ENCODE peak calls at places on chromosome 21, in six cellular contexts. D is effector memory CD4-positive, alpha-beta T cell; L is left lung; W is IMR-90; G is heart left ventricle; Q is BJ. B is an unnamed sample. For H3K27me3, the result is how much of the 10 kb centered on the place peaks cover.

GRCh38 chr21:24023402-24023801 is 1583.9 kb downstream of the MRPL39 start:
- DNase-seq in D (no peak), L (no peak), W (peak), G (no peak), Q (no peak), B (no peak)

GRCh38 chr21:46424621-46425020 is 34.1 kb upstream of the DIP2A start:
- DNase-seq in D (no peak), L (no peak), W (no peak), G (no peak), Q (no peak), B (no peak)

GRCh38 chr21:45860493-45861155 is 120.9 kb upstream of the COL6A1 start:
- DNase-seq in D (no peak), L (no peak), W (no peak), G (no peak), Q (no peak), B (no peak)

GRCh38 chr21:34836103-34836932 is 167.5 kb downstream of the CLIC6 start:
- DNase-seq in D (no peak), L (peak), W (peak), G (peak), Q (peak), B (no peak)

GRCh38 chr21:29145354-29145782 is 14.9 kb downstream of the MAP3K7CL start:
- DNase-seq in D (no peak), L (no peak), W (peak), G (no peak), Q (peak), B (no peak)

GRCh38 chr21:38825269-38825668 is 19.5 kb downstream of the ETS2 start:
- DNase-seq in D (no peak), L (no peak), W (no peak), G (no peak), Q (no peak), B (no peak)

GRCh38 chr21:41219498-41220207 is 51.7 kb downstream of the BACE2 start:
- DNase-seq in D (no peak), L (no peak), W (no peak), G (no peak), Q (no peak), B (no peak)

GRCh38 chr21:42390696-42391095 is 5.2 kb downstream of the TMPRSS3 start:
- DNase-seq in D (no peak), L (no peak), W (no peak), G (no peak), Q (no peak), B (no peak)

GRCh38 chr21:41668686-41669532 is 97.9 kb downstream of the RIPK4 start:
- DNase-seq in D (no peak), L (no peak), W (no peak), G (no peak), Q (no peak), B (no peak)

GRCh38 chr21:26776320-26777021 is 68.7 kb downstream of the ADAMTS1 start:
- DNase-seq in D (no peak), L (no peak), W (peak), G (no peak), Q (peak), B (no peak)
- H3K27me3 ChIP-seq in D (under half), L (under half), W (under half), G (under half), Q (under half), B (under half)

GRCh38 chr21:18387994-18388393 is 15.6 kb downstream of the TMPRSS15 start:
- DNase-seq in D (no peak), L (no peak), W (no peak), G (no peak), Q (no peak), B (no peak)
- H3K4me3 ChIP-seq in D (no peak), L (no peak), W (no peak), G (no peak), Q (no peak), B (no peak)

DNA sequence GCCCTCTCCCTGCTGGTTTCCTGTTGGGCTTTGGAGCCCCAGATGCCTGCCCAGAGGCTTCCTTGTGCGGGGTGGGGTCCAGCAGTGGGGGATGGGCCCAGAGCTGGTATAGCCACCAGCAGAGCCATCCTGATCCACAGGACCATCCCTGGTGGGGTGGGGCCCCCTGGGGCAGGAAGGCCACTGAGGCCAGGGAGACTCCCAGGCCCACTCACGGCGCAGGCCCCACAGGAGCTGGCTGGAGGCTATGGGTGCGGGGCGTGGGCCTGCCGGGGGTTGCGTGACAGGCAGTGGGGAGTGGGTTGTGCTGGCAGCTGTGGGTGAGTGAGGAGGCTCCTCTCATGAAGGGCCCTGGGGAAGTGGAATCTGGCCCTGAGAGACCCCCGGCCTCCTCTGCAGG is 5.7 kb downstream of the LRRC3 start:
- DNase-seq in D (no peak), L (no peak), W (no peak), G (no peak), Q (no peak), B (no peak)
- H3K27me3 ChIP-seq in D (under half), L (under half), W (under half), G (under half), Q (under half), B (under half)

GRCh38 chr21:44485254-44485793 is 30.0 kb downstream of the LRRC3 start:
- DNase-seq in D (no peak), L (peak), W (peak), G (no peak), Q (no peak), B (no peak)

GRCh38 chr21:44487831-44488230 is 32.5 kb downstream of the LRRC3 start:
- DNase-seq in D (no peak), L (no peak), W (peak), G (no peak), Q (no peak), B (peak)

GRCh38 chr21:44484498-44485253 is 29.4 kb downstream of the LRRC3 start:
- DNase-seq in D (no peak), L (no peak), W (no peak), G (no peak), Q (no peak), B (no peak)

GRCh38 chr21:44486302-44486701 is 31.0 kb downstream of the LRRC3 start:
- DNase-seq in D (no peak), L (no peak), W (no peak), G (no peak), Q (no peak), B (no peak)

DNA sequence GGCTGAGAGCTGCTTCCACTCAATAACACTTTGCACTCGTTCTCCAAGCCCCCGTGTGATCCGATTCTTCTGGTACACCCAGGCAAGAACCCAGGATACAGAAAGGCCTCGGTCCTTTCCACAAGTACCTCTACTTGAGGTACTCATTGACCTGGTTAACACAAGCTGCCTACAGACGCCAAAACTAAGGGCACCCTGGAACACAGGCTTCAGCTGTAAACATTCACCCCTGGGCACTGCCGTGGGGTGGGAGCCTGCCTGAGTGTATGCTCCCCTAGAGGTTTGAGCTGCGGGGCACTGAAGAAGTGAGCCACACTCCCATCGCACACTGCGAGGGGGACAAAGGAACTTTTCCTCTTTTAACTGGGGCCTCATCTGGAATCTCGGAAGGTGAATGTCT is 30.5 kb downstream of the LRRC3 start:
- DNase-seq in D (no peak), L (no peak), W (no peak), G (no peak), Q (no peak), B (no peak)
- H3K4me3 ChIP-seq in D (no peak), L (peak), W (peak), G (peak), Q (no peak), B (no peak)

GRCh38 chr21:36839735-36840134 is 126.7 kb downstream of the HLCS start:
- DNase-seq in D (no peak), L (no peak), W (peak), G (no peak), Q (no peak), B (no peak)

GRCh38 chr21:36839123-36839522 is 127.3 kb downstream of the HLCS start:
- DNase-seq in D (no peak), L (no peak), W (peak), G (no peak), Q (no peak), B (no peak)

GRCh38 chr21:36830041-36830440 is 131.1 kb downstream of the SIM2 start:
- DNase-seq in D (no peak), L (no peak), W (no peak), G (no peak), Q (no peak), B (no peak)

GRCh38 chr21:36834192-36834591 is 132.3 kb downstream of the HLCS start:
- DNase-seq in D (no peak), L (no peak), W (no peak), G (no peak), Q (no peak), B (no peak)

DNA sequence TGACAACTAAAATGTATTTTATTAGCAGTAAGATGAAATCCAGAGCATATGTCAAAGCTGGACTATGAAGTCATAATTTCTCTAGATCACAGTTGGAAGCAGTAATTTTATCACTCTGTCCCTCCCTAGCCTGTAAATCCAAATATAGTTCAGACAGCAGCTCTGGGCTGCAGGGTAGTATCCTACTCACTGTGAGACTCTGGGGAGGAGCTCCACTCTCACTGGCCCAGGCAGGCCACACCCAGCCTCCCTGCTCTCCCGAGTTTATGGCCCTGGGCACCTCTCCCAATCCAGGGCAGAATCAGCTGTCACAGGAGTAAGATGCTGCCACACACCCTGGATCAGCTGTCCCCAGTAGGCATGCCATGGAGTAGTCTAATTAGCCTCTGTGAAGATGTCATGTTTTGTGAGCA is 131.1 kb downstream of the HLCS start:
- DNase-seq in D (no peak), L (no peak), W (no peak), G (peak), Q (peak), B (no peak)
- H3K27me3 ChIP-seq in D (under half), L (under half), W (under half), G (under half), Q (under half), B (under half)

DNA sequence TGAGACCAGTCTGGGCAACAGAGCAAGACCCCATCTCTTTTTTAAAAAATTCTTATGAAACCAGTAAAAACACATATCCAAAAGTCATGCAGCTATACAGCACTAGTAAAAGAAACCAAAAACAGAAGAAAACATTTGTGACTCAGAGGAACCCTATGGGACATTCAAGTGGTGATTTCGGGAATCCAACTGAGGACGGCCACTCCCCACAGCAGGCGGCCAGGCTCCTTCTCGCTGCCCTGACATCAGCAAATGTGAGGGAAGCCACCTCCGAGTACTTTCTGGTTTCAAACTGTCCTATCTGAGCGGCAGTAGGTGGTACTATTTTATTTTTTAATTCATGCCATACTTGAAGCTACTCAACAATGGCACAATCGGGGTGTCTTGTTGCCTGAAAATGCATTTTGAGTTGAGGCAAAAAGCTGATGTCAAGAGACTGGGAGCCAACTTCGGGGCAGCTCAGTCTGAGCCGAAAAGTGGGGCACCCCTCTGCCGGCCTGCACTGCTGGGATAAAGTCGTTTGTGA is 3.3 kb downstream of the SUMO3 start:
- DNase-seq in D (no peak), L (no peak), W (no peak), G (no peak), Q (no peak), B (no peak)
- H3K4me3 ChIP-seq in D (no peak), L (no peak), W (no peak), G (peak), Q (no peak), B (no peak)

GRCh38 chr21:36703123-36703522 is 4.2 kb downstream of the SIM2 start:
- DNase-seq in D (no peak), L (no peak), W (no peak), G (no peak), Q (no peak), B (no peak)
- H3K27me3 ChIP-seq in D (half or more), L (half or more), W (half or more), G (half or more), Q (half or more), B (under half)

B was measured in HAP-1.